ENCODE peak calls at places on chromosomes 7 and 10, in five cellular contexts. One of them, this sample, is unnamed.

GRCh38 chr7:42618649-42619315 is 293.1 kb downstream of the C7orf25 start:
- DNase-seq in brain microvascular endothelial cell: no peak
- DNase-seq in lower lobe of right lung: no peak
- DNase-seq in stomach: no peak
- DNase-seq in astrocyte of the spinal cord: no peak
- DNase-seq in this sample: no peak

GRCh38 chr10:7797582-7797981 is 9.6 kb downstream of the ATP5F1C start:
- DNase-seq in brain microvascular endothelial cell: peak; percentile 96
- DNase-seq in lower lobe of right lung: no peak
- DNase-seq in stomach: no peak
- DNase-seq in astrocyte of the spinal cord: peak; percentile 92
- DNase-seq in this sample: no peak

GRCh38 chr7:47093254-47093798 is 488.6 kb downstream of the TNS3 start:
- DNase-seq in brain microvascular endothelial cell: no peak
- DNase-seq in lower lobe of right lung: no peak
- DNase-seq in stomach: no peak
- DNase-seq in astrocyte of the spinal cord: peak; percentile 28
- DNase-seq in this sample: no peak

GRCh38 chr7:79008786-79009185 is 444.7 kb downstream of the MAGI2 start:
- DNase-seq in brain microvascular endothelial cell: no peak
- DNase-seq in lower lobe of right lung: no peak
- DNase-seq in stomach: no peak
- DNase-seq in astrocyte of the spinal cord: no peak
- DNase-seq in this sample: no peak

GRCh38 chr7:128869944-128870285 is 7.3 kb downstream of the ATP6V1F start:
- DNase-seq in brain microvascular endothelial cell: no peak
- DNase-seq in lower lobe of right lung: no peak
- DNase-seq in stomach: no peak
- DNase-seq in astrocyte of the spinal cord: no peak
- DNase-seq in this sample: no peak

GRCh38 chr7:128781851-128782250 is 6.3 kb upstream of the OPN1SW start:
- DNase-seq in brain microvascular endothelial cell: no peak
- DNase-seq in lower lobe of right lung: no peak
- DNase-seq in stomach: no peak
- DNase-seq in astrocyte of the spinal cord: no peak
- DNase-seq in this sample: no peak

GRCh38 chr7:2587134-2587533 is 28.4 kb downstream of the IQCE start:
- DNase-seq in brain microvascular endothelial cell: no peak
- DNase-seq in lower lobe of right lung: no peak
- DNase-seq in stomach: no peak
- DNase-seq in astrocyte of the spinal cord: no peak
- DNase-seq in this sample: no peak

GRCh38 chr7:79272066-79272669 is 181.3 kb downstream of the MAGI2 start:
- DNase-seq in brain microvascular endothelial cell: no peak
- DNase-seq in lower lobe of right lung: no peak
- DNase-seq in stomach: no peak
- DNase-seq in astrocyte of the spinal cord: peak; percentile 51
- DNase-seq in this sample: no peak

GRCh38 chr10:5343561-5343960 is 21.2 kb upstream of the UCN3 start:
- DNase-seq in brain microvascular endothelial cell: no peak
- DNase-seq in lower lobe of right lung: no peak
- DNase-seq in stomach: no peak
- DNase-seq in astrocyte of the spinal cord: peak; percentile 8
- DNase-seq in this sample: no peak

GRCh38 chr10:86160890-86161585 is 205.6 kb downstream of the GRID1 start:
- DNase-seq in brain microvascular endothelial cell: no peak
- DNase-seq in lower lobe of right lung: no peak
- DNase-seq in stomach: no peak
- DNase-seq in astrocyte of the spinal cord: no peak
- DNase-seq in this sample: no peak

GRCh38 chr10:131249238-131249956 is 62.1 kb downstream of the TCERG1L start:
- DNase-seq in brain microvascular endothelial cell: no peak
- DNase-seq in lower lobe of right lung: peak; percentile 41
- DNase-seq in stomach: no peak
- DNase-seq in astrocyte of the spinal cord: no peak
- DNase-seq in this sample: no peak

GRCh38 chr7:86148501-86148900 is 495.2 kb upstream of the GRM3 start:
- DNase-seq in brain microvascular endothelial cell: no peak
- DNase-seq in lower lobe of right lung: no peak
- DNase-seq in stomach: no peak
- DNase-seq in astrocyte of the spinal cord: no peak
- DNase-seq in this sample: no peak
- TF ChIP-seq CTCF in brain microvascular endothelial cell: no peak
- TF ChIP-seq CTCF in lower lobe of right lung: no peak
- TF ChIP-seq CTCF in stomach: no peak
- TF ChIP-seq CTCF in astrocyte of the spinal cord: no peak
- TF ChIP-seq CTCF in this sample: no peak

DNA sequence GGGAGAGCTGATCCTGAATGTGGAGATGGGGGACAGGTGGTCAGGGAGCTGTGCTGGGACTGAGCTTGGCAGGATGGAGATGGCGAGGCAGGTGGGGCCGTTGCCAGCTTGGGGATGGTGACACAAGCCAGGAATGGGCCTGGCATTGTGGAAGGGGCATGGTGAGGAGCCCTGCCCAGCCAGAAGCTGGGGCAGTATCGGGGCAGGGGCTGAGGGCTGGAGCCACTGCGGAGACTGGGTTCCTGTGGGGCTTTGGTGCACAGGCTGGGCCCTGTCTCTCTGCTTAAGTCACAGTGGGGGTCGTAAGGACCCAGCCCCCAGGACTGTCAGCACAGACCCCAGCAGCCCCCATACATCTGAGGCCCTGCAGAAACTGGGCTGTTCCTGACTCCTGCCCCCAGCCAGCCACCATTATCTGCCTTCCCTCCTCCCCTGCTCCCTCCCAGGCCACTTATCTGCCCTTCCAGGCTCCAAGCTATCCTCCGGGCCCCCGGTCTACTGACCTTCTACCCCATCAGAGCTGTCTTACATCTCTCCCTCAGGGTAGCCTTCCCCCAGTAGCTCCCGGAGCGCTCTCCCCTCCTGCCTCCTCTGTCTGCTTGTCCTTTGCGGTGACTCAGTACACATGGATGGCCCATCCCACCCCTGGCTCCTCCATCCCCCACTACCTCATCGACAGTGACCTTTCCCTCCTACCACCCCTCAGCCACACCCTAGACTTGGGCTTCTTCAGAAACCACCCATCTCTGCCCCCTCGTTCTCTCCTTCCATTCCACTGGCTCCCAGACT is 44.2 kb downstream of the PPIF start:
- DNase-seq in brain microvascular endothelial cell: no peak
- DNase-seq in lower lobe of right lung: peak; percentile 24
- DNase-seq in stomach: peak; percentile 24
- DNase-seq in astrocyte of the spinal cord: no peak
- DNase-seq in this sample: no peak
- TF ChIP-seq CTCF in brain microvascular endothelial cell: no peak
- TF ChIP-seq CTCF in lower lobe of right lung: no peak
- TF ChIP-seq CTCF in stomach: no peak
- TF ChIP-seq CTCF in astrocyte of the spinal cord: no peak
- TF ChIP-seq CTCF in this sample: no peak

GRCh38 chr7:74656911-74657691 is 417 bp upstream of the GTF2I start:
- DNase-seq in brain microvascular endothelial cell: peak; percentile 94
- DNase-seq in lower lobe of right lung: peak; percentile 100
- DNase-seq in stomach: peak; percentile 99
- DNase-seq in astrocyte of the spinal cord: peak; percentile 98
- DNase-seq in this sample: peak; percentile 98
- TF ChIP-seq CTCF in brain microvascular endothelial cell: peak; percentile 30
- TF ChIP-seq CTCF in lower lobe of right lung: peak; percentile 24
- TF ChIP-seq CTCF in stomach: no peak
- TF ChIP-seq CTCF in astrocyte of the spinal cord: no peak
- TF ChIP-seq CTCF in this sample: no peak

DNA sequence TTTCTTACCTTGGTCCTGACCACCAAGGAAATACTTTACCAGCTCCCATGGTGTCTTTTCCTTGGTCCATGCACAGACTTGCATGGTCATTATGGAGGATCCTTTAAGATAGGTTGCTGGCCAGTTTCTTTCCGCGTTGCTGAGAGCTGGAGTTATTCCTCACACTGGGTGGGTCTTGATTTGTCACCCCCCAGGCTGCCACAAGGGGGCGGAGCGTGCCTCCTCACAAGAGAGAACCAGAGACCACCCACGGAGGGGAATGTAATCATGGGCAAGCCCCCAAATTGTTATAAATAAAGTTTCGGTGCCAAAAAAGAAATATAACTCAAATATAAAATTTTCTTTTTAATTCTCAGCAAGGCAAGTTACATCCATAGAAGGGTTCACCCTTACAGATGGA is 10.5 kb upstream of the TRIM24 start:
- DNase-seq in brain microvascular endothelial cell: no peak
- DNase-seq in lower lobe of right lung: no peak
- DNase-seq in stomach: no peak
- DNase-seq in astrocyte of the spinal cord: no peak
- DNase-seq in this sample: no peak
- TF ChIP-seq CTCF in brain microvascular endothelial cell: peak; percentile 41
- TF ChIP-seq CTCF in lower lobe of right lung: peak; percentile 24
- TF ChIP-seq CTCF in stomach: no peak
- TF ChIP-seq CTCF in astrocyte of the spinal cord: peak; percentile 7
- TF ChIP-seq CTCF in this sample: peak; percentile 37

GRCh38 chr10:88932539-88933256 is 19.9 kb downstream of the ACTA2 start:
- DNase-seq in brain microvascular endothelial cell: peak; percentile 76
- DNase-seq in lower lobe of right lung: no peak
- DNase-seq in stomach: peak; percentile 32
- DNase-seq in astrocyte of the spinal cord: peak; percentile 78
- DNase-seq in this sample: peak; percentile 57
- TF ChIP-seq CTCF in brain microvascular endothelial cell: peak; percentile 92
- TF ChIP-seq CTCF in lower lobe of right lung: peak; percentile 86
- TF ChIP-seq CTCF in stomach: peak; percentile 92
- TF ChIP-seq CTCF in astrocyte of the spinal cord: peak; percentile 90
- TF ChIP-seq CTCF in this sample: peak; percentile 91

DNA sequence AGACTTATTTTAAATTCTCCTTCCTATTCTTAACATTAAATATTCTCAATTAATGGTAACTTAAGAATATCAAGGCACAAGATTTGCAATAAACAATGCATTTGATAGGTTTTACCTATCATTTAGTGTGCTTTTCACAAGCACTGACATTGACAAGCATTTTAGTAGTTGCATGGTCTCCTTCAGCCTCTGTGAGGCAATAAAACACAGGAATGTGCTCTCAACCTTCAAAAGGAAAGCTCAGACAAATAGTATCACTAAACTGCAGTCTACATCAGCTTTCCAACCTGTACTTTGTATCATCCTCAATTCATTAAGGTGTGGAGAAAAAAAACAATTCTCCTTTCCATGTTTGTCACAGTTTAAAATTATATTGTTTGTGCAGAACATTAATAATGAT is 51.1 kb upstream of the TSPAN13 start:
- DNase-seq in brain microvascular endothelial cell: no peak
- DNase-seq in lower lobe of right lung: no peak
- DNase-seq in stomach: no peak
- DNase-seq in astrocyte of the spinal cord: no peak
- DNase-seq in this sample: no peak
- TF ChIP-seq CTCF in brain microvascular endothelial cell: no peak
- TF ChIP-seq CTCF in lower lobe of right lung: no peak
- TF ChIP-seq CTCF in stomach: no peak
- TF ChIP-seq CTCF in astrocyte of the spinal cord: no peak
- TF ChIP-seq CTCF in this sample: no peak

GRCh38 chr10:125961743-125962142 is 65.4 kb downstream of the FANK1 start:
- DNase-seq in brain microvascular endothelial cell: no peak
- DNase-seq in lower lobe of right lung: no peak
- DNase-seq in stomach: no peak
- DNase-seq in astrocyte of the spinal cord: no peak
- DNase-seq in this sample: no peak
- TF ChIP-seq CTCF in brain microvascular endothelial cell: no peak
- TF ChIP-seq CTCF in lower lobe of right lung: no peak
- TF ChIP-seq CTCF in stomach: no peak
- TF ChIP-seq CTCF in astrocyte of the spinal cord: no peak
- TF ChIP-seq CTCF in this sample: no peak

This sample was measured in mesothelial cell of epicardium.